ENCODE peak calls at places on chromosomes 4 and X, in six cellular contexts. J, S, A, Z, F and D are unnamed samples.

GRCh38 chr4:100688368-100688767 is 170.5 kb upstream of the EMCN start:
- DNase-seq in F (no peak), S (no peak), A (no peak), Z (no peak), J (no peak), D (no peak)

GRCh38 chr4:67632492-67632891 is 68.5 kb downstream of the UBA6 start:
- DNase-seq in Z (no peak), J (no peak), F (no peak), A (no peak), S (no peak), D (no peak)

GRCh38 chr4:64340243-64341110 is 68.8 kb downstream of the TECRL start:
- DNase-seq in F (no peak), S (no peak), A (no peak), J (no peak), Z (no peak), D (no peak)

GRCh38 chrX:153971124-153971631 is 440 bp downstream of the HCFC1 start:
- DNase-seq in S (peak; percentile 88), J (peak; percentile 83), F (peak; percentile 82), Z (peak; percentile 72), A (peak; percentile 92), D (peak; percentile 94)

GRCh38 chrX:41923925-41924693 is 755 bp upstream of the CASK start:
- DNase-seq in S (peak; percentile 35), A (peak; percentile 12), Z (peak; percentile 3), F (peak; percentile 27), J (peak; percentile 8), D (peak; percentile 30)

GRCh38 chrX:154452823-154453222 is 5.3 kb upstream of the PLXNA3 start:
- DNase-seq in J (no peak), S (no peak), Z (no peak), F (no peak), A (no peak), D (no peak)

GRCh38 chr4:39975488-39976089 is 2.1 kb downstream of the PDS5A start:
- DNase-seq in A (no peak), F (peak; percentile 64), Z (no peak), S (peak; percentile 84), J (no peak), D (no peak)

GRCh38 chr4:138242076-138242829 is at the start of gene SLC7A11:
- DNase-seq in S (peak; percentile 99), A (peak; percentile 52), F (peak; percentile 98), J (peak; percentile 88), Z (peak; percentile 49), D (peak; percentile 50)

GRCh38 chr4:4843651-4844291 is 15.7 kb upstream of the MSX1 start:
- DNase-seq in F (no peak), A (no peak), J (no peak), S (no peak), Z (no peak), D (no peak)

GRCh38 chrX:130555341-130555740 is 153.6 kb downstream of the RBMX2 start:
- DNase-seq in F (no peak), S (no peak), A (no peak), Z (no peak), J (no peak), D (no peak)

GRCh38 chr4:52850406-52851119 is 11.6 kb upstream of the RASL11B start:
- DNase-seq in A (no peak), J (no peak), S (no peak), Z (no peak), F (no peak), D (no peak)

GRCh38 chr4:69991016-69991415 is 4.8 kb upstream of the STATH start:
- DNase-seq in A (no peak), Z (no peak), S (no peak), J (no peak), F (no peak), D (no peak)

DNA sequence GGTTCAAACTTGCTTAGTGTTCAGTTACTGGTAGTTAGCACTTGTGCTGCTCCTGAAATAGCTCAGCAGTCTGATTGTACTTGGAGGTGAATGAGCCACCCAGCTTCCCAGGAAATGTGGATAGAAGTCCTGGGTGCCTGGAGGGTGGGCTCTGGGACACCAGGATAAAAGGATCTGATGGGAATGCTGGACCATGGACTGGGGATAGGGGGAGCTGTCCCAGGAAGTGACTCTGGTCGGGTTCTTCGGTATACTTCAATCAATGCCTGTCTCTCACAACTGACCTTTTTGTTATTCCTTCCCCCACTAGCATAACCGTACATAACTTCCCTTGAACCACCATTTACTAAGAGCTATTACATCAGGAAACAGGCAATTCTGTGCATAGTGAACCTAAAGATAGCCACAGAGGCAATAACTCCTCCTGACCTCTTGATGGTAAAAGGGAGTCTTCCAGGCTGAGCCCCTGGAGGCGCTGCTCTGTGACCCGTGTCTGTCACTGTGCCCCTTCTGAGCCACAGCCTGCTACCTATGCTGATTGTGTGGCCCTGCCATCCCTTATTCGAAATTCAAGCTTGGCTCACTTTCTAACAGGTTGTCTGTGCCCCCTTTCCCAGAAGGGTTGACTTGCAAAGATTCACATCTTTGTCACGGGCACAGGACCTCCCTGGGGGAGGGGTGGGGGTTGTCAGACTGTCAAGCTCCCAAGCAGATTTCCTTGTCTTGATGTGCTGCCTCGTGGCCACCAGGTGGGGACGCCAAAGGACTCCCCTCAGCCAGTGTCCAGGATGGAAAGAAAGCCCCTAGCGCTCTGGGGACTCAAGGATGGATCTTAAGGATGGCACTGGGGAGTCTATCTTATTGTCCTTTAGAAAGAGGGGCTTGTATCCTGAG is 24.5 kb upstream of the WDR1 start:
- DNase-seq in S (no peak), A (no peak), F (no peak), Z (no peak), J (peak; percentile 63), D (no peak)
- TF ChIP-seq CTCF in S (no peak), A (no peak), F (peak; percentile 7), Z (no peak), J (peak; percentile 57), D (no peak)

GRCh38 chr4:41990383-41991111 is at the start of gene SLC30A9:
- DNase-seq in A (peak; percentile 97), J (peak; percentile 97), S (peak; percentile 95), F (peak; percentile 92), Z (peak; percentile 81), D (peak; percentile 96)
- TF ChIP-seq CTCF in A (peak; percentile 1), J (peak; percentile 53), S (peak; percentile 34), F (peak; percentile 60), Z (peak; percentile 16), D (peak; percentile 25)

DNA sequence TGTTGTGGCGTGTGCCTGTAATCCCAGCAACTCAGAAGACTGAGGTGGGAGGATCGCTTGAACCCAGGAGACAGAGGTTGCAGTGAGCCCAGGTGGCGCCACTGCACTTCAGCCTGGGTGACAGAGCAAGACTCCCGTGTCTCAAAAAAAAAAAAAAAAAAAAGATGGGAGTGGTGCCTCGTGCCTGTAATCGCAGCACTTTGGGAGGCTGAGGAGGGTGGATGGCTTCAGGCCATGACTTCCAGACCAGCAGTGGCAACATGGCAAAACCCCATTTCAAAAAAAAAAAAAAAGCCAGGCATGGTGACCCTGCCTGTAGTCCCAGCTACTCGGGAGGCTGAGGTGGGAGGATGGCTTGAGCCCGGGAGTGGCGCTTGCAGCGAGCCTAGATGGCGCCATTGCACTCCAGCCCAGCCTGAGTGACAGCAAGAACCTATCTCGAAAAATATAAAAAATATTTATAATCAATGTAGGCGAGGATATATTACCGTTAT is 27.0 kb downstream of the EIF2S3 start:
- DNase-seq in F (peak; percentile 65), Z (peak; percentile 43), J (peak; percentile 64), A (no peak), S (peak; percentile 76), D (no peak)
- TF ChIP-seq CTCF in F (peak; percentile 77), Z (no peak), J (peak; percentile 58), A (peak; percentile 71), S (peak; percentile 49), D (peak; percentile 67)

DNA sequence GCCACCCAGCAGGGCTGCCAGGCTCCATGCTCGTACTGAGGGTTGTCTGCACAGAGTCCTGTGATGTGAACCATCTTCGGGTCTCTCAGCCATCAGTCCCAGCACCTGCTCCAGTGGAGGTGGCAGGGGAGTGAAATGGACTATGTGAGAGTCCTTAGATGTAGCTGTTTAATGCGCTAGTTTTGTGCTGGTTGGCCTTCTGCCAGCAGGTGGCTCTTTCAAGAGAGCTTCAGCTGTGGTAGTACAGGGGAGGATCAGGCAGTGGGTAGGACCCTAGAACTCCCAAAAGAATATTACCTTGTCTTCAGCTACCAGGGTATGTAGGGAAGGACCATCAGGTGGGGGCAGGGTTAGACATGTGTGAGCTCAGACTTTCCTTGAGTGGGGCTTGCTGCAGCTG is 1066.0 kb downstream of the GLUD2 start:
- DNase-seq in Z (no peak), F (no peak), J (no peak), S (no peak), A (no peak), D (no peak)
- TF ChIP-seq CTCF in Z (no peak), F (no peak), J (no peak), S (no peak), A (no peak), D (no peak)

GRCh38 chr4:131052646-131053045 is 1956.7 kb downstream of the C4orf33 start:
- DNase-seq in S (no peak), J (no peak), A (no peak), Z (no peak), F (no peak), D (no peak)

GRCh38 chr4:131054489-131055019 is 1958.6 kb downstream of the C4orf33 start:
- DNase-seq in Z (no peak), J (peak; percentile 15), S (no peak), A (no peak), F (no peak), D (no peak)
- TF ChIP-seq CTCF in Z (no peak), J (peak; percentile 26), S (no peak), A (no peak), F (no peak), D (peak; percentile 15)

DNA sequence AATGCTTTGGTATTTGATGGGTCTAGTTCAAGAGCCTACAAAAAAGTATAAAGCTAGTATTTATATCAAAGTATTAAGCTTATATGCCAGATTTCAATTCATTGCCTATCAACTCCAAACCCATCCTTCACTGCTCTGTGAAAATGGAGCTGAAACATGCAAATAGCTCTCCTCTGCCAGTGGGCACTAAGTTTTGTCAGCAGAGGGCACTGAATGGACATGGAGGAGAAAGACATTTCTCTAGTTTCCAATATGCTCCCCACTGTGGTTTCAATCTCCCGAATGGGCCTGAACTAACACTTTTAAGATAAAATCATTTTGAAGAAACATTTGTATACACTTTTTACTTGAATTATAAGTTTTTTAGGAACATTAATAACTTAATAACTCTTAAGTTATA is 12.4 kb downstream of the PPID start:
- DNase-seq in J (no peak), S (peak; percentile 18), A (no peak), Z (no peak), F (no peak), D (no peak)
- TF ChIP-seq CTCF in J (peak; percentile 16), S (no peak), A (no peak), Z (no peak), F (peak; percentile 42), D (no peak)

DNA sequence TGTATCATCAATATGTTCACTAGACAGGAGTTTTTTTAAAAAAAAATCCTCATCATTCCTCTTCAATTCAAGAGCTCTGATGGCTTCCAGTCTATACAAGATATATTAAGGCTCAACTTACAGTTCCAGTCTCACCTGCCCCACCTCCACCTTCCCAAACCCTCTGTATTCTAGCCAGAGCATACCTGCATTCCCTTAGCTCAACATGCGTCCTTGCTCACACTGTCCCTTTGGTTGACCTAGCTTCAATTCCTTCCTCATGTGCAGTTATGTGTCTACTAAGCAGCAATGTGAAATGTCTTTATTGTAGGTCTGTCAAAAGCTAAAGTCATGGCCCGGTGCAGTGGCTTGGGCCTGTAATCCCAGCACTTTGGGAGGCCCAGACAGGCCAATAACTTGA is 10.8 kb downstream of the DHX15 start:
- DNase-seq in J (no peak), S (no peak), A (no peak), Z (no peak), F (no peak), D (no peak)
- TF ChIP-seq CTCF in J (no peak), S (no peak), A (no peak), Z (no peak), F (no peak), D (no peak)